ENCODE peak calls at places on chromosomes 16 and 17, in four cellular contexts. X is left ventricle myocardium inferior, A is EL, J is midbrain. G is an unnamed sample.

GRCh38 chr17:82439194-82439828 is 11.2 kb downstream of the CYBC1 start:
- DNase-seq in X (no peak), A (no peak), J (no peak), G (no peak)

GRCh38 chr17:58956997-58957724 is 149.5 kb downstream of the TRIM37 start:
- DNase-seq in X (no peak), A (peak), J (no peak), G (no peak)

GRCh38 chr17:74795327-74796020 is 19.3 kb upstream of the NAT9 start:
- DNase-seq in X (no peak), A (no peak), J (no peak), G (no peak)

GRCh38 chr17:1644493-1645206 is 882 bp downstream of the SCARF1 start:
- DNase-seq in X (no peak), A (peak), J (no peak), G (peak)

GRCh38 chr17:15513058-15513858 is 45.8 kb upstream of the CDRT4 start:
- DNase-seq in X (no peak), A (no peak), J (peak), G (no peak)

GRCh38 chr16:58329147-58329546 is 34.3 kb upstream of the PRSS54 start:
- DNase-seq in X (no peak), A (peak), J (no peak), G (no peak)

GRCh38 chr16:80580109-80580832 is 39.5 kb downstream of the DYNLRB2 start:
- DNase-seq in X (no peak), A (peak), J (no peak), G (no peak)

GRCh38 chr17:27596571-27597187 is 34.3 kb upstream of the LGALS9 start:
- DNase-seq in X (no peak), A (no peak), J (no peak), G (no peak)

GRCh38 chr16:84475643-84476240 is 28.7 kb downstream of the MEAK7 start:
- DNase-seq in X (no peak), A (no peak), J (no peak), G (no peak)

GRCh38 chr16:54628796-54629625 is 301.7 kb upstream of the IRX5 start:
- DNase-seq in X (no peak), A (no peak), J (no peak), G (no peak)

GRCh38 chr16:88369447-88370008 is 13.2 kb upstream of the ZNF469 start:
- DNase-seq in X (no peak), A (no peak), J (no peak), G (no peak)

GRCh38 chr17:77592503-77592902 is 366.0 kb upstream of the TNRC6C start:
- DNase-seq in X (no peak), A (no peak), J (no peak), G (no peak)

GRCh38 chr17:63911657-63912100 is 621 bp upstream of the CSHL1 start:
- DNase-seq in X (no peak), A (peak), J (no peak), G (peak)

GRCh38 chr17:16283705-16284104 is 66.7 kb downstream of the PIGL start:
- DNase-seq in X (no peak), A (peak), J (no peak), G (no peak)

GRCh38 chr16:15829460-15829859 is 27.4 kb downstream of the MYH11 start:
- DNase-seq in X (peak), A (no peak), J (no peak), G (peak)

GRCh38 chr17:82217530-82218204 is 5.0 kb upstream of the CCDC57 start:
- DNase-seq in X (peak), A (peak), J (no peak), G (peak)

GRCh38 chr17:50111687-50112655 is 16.8 kb downstream of the PDK2 start:
- DNase-seq in X (peak), A (no peak), J (no peak), G (peak)

GRCh38 chr17:80781851-80782277 is 209.8 kb upstream of the CHMP6 start:
- DNase-seq in X (no peak), A (no peak), J (no peak), G (no peak)

GRCh38 chr17:28725660-28726395 is at the start of gene TLCD1:
- DNase-seq in X (peak), A (peak), J (peak), G (no peak)

GRCh38 chr16:11232852-11233726 is 22.9 kb downstream of the SOCS1 start:
- DNase-seq in X (no peak), A (no peak), J (peak), G (peak)

GRCh38 chr17:72922223-72922622 is 170.3 kb downstream of the SLC39A11 start:
- DNase-seq in X (no peak), A (no peak), J (no peak), G (no peak)

GRCh38 chr16:6258056-6258455 is 1074.6 kb upstream of the RBFOX1 start:
- DNase-seq in X (no peak), A (no peak), J (no peak), G (no peak)

GRCh38 chr16:4613636-4614570 is 785 bp downstream of the UBALD1 start:
- DNase-seq in X (peak), A (peak), J (no peak), G (no peak)

GRCh38 chr17:7887482-7888183 is 956 bp upstream of the CHD3 start:
- DNase-seq in X (peak), A (peak), J (peak), G (peak)

GRCh38 chr16:12951392-12951791 is 50.0 kb downstream of the SHISA9 start:
- DNase-seq in X (no peak), A (no peak), J (no peak), G (no peak)

GRCh38 chr17:80791758-80792284 is 199.8 kb upstream of the CHMP6 start:
- DNase-seq in X (no peak), A (peak), J (no peak), G (no peak)

G was measured in cardiac septum.